ENCODE peak calls at places on chromosomes 13 and 19, in six cellular contexts. N, O, Z, B, A and F are unnamed samples.

GRCh38 chr19:18517606-18518005 is 4.3 kb downstream of the ELL start:
- DNase-seq in N (no peak), O (no peak), A (no peak), B (no peak), Z (no peak), F (no peak)

GRCh38 chr19:12202250-12202649 is 39.4 kb downstream of the ZNF136 start:
- DNase-seq in A (no peak), B (peak), N (peak), Z (no peak), O (no peak), F (peak)

GRCh38 chr13:112058519-112058873 is 8.5 kb upstream of the SOX1 start:
- DNase-seq in B (no peak), N (no peak), Z (no peak), A (no peak), O (no peak), F (no peak)

GRCh38 chr19:12668937-12669271 is 2.3 kb downstream of the WDR83 start:
- DNase-seq in A (peak), B (no peak), N (peak), O (no peak), Z (no peak), F (no peak)

GRCh38 chr13:69474286-69474685 is 633.3 kb upstream of the ATXN8OS start:
- DNase-seq in N (no peak), B (no peak), Z (no peak), A (no peak), O (no peak), F (no peak)

GRCh38 chr13:24625870-24626419 is 54.3 kb upstream of the ATP12A start:
- DNase-seq in A (no peak), O (no peak), N (no peak), B (no peak), Z (no peak), F (no peak)

GRCh38 chr13:47484564-47484963 is 516.5 kb downstream of the SUCLA2 start:
- DNase-seq in B (no peak), A (no peak), O (no peak), N (peak), Z (no peak), F (no peak)

GRCh38 chr19:55189424-55189823 is 9.3 kb upstream of the SYT5 start:
- DNase-seq in Z (peak), B (peak), O (no peak), N (no peak), A (no peak), F (no peak)

GRCh38 chr13:44181938-44182337 is 191.7 kb upstream of the SERP2 start:
- DNase-seq in A (no peak), O (no peak), B (no peak), Z (no peak), N (no peak), F (no peak)

GRCh38 chr13:61777281-61777680 is 361.6 kb upstream of the PCDH20 start:
- DNase-seq in N (no peak), Z (no peak), A (no peak), B (no peak), O (no peak), F (no peak)

GRCh38 chr19:34214040-34214439 is 40.3 kb upstream of the GARRE1 start:
- DNase-seq in N (no peak), Z (no peak), A (no peak), B (no peak), O (no peak), F (no peak)

GRCh38 chr13:24194447-24194846 is 33.9 kb downstream of the SPATA13 start:
- DNase-seq in A (no peak), Z (no peak), N (no peak), O (no peak), B (no peak), F (no peak)

GRCh38 chr13:30713133-30713532 is 22.2 kb upstream of the ALOX5AP start:
- DNase-seq in B (no peak), N (no peak), O (no peak), A (no peak), Z (no peak), F (no peak)

GRCh38 chr19:40584007-40584406 is 7.3 kb downstream of the SHKBP1 start:
- DNase-seq in A (no peak), N (no peak), B (no peak), O (no peak), Z (no peak), F (no peak)

GRCh38 chr13:107203146-107203847 is 635.4 kb upstream of the ARGLU1 start:
- DNase-seq in A (peak), N (peak), Z (no peak), B (peak), O (no peak), F (peak)

GRCh38 chr19:48635966-48636858 is 967 bp downstream of the DBP start:
- DNase-seq in A (no peak), O (no peak), B (no peak), N (no peak), Z (no peak), F (no peak)

DNA sequence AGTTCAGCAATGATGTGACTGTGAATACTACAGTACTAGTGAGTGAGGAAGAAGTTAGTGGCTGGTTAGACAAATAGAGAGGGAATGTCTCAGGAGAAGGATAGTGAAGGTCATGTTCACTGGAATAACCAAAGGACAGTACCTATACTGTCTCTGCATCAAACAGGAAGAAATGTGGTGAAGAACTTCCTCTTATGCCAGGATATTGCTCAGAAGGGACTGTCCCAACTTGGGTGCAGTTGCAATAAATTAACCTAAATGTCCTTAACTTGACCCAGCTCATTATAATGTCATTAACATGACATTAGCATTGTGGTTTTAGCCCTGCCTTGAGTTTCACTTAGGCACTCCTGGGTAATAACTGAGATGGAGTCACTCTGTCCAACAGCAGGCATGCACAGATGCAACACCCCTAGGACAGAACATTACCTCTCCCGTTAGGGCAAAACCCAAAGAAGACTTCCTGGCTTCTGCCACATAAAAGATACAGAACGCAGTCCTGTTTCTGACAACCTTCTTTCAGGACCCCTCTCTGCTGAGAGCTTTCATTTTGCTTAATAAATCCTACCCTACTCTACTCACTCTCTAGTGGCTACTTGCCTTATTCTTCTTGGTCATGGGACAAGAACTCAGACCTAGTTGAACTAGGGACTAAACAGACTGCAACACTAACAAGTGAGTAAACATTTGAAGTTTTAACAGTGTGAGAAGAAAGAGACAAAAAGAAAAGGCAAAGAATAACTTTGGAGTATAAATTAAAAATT is 1591.6 kb upstream of the MIR17HG start:
- DNase-seq in B (no peak), A (no peak), Z (no peak), N (no peak), O (no peak), F (no peak)
- TF ChIP-seq YY1 in B (no peak), A (no peak), Z (no peak), N (no peak), O (no peak), F (no peak)

GRCh38 chr19:7928741-7929701 is 3.1 kb upstream of the CTXN1 start:
- DNase-seq in O (no peak), N (peak), A (peak), B (no peak), Z (no peak), F (no peak)
- H3K9ac ChIP-seq in O (no peak), N (no peak), A (peak), B (no peak), Z (peak), F (peak)

GRCh38 chr19:16325161-16325527 is 518 bp downstream of the KLF2 start:
- DNase-seq in O (no peak), N (no peak), A (peak), B (no peak), Z (no peak), F (no peak)
- TF ChIP-seq ZNF274 in O (no peak), N (no peak), A (no peak), B (no peak), Z (no peak), F (no peak)

DNA sequence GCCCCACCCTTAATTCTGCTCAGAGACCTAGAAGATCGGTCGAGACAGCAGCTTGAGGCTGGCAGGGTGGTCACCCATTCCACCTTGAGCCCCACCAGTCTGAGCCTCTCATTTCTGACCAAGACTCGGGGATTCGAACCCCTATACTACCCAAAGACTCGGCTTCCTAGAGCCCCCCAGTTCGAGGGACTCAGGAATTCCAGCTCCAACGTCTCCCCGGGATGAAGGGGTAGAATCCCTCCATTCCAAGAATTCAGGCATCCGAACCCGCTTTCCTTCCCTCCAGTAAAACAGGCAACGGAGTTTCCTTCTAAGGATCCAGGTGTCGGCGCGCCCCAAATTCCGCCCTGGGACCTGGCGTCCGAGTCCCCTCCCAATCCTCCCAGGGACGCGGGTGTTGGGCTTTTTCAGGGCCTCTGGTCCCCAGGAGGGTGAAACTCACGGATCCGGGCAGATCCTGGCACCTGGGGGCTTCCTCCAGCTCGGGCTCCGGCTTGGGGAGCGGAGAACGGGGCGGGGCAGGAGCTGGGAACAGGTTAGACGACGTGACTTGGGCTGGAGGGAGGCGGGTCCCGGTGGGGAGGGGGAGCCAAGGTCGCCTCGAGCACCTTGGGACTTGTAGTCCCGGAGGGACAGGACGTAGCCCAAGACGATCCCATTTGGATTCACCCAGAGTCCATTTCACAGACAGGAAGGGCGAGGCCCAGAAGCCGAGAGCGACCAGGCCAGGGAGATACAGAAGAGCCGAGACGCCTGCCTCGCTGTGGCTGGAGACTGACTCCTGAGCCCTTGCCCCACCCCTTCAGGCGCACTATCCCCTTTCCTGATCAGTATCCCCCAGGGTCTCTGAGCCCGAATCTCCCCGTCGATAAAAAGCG is at the start of gene PPP1R13L:
- DNase-seq in B (no peak), A (peak), O (peak), N (peak), Z (peak), F (no peak)
- TF ChIP-seq YY1 in B (no peak), A (no peak), O (no peak), N (peak), Z (no peak), F (no peak)

GRCh38 chr19:2952953-2953481 is 8.2 kb upstream of the ZNF77 start:
- DNase-seq in B (no peak), Z (no peak), O (no peak), A (no peak), N (peak), F (no peak)
- H3K9ac ChIP-seq in B (no peak), Z (no peak), O (no peak), A (no peak), N (peak), F (no peak)

GRCh38 chr13:50762969-50763568 is 80.4 kb downstream of the DLEU7 start:
- DNase-seq in N (no peak), O (no peak), B (no peak), Z (no peak), A (no peak), F (no peak)

GRCh38 chr13:50760751-50761150 is 82.7 kb downstream of the DLEU7 start:
- DNase-seq in O (no peak), A (no peak), N (no peak), Z (no peak), B (no peak), F (no peak)

GRCh38 chr13:50761406-50761805 is 82.1 kb downstream of the DLEU7 start:
- DNase-seq in O (no peak), A (no peak), B (no peak), Z (no peak), N (no peak), F (no peak)

GRCh38 chr13:50766043-50766442 is 77.4 kb downstream of the DLEU7 start:
- DNase-seq in O (no peak), Z (no peak), B (no peak), N (no peak), A (no peak), F (no peak)
- TF ChIP-seq ZNF274 in O (no peak), Z (no peak), B (no peak), N (no peak), A (no peak), F (no peak)

DNA sequence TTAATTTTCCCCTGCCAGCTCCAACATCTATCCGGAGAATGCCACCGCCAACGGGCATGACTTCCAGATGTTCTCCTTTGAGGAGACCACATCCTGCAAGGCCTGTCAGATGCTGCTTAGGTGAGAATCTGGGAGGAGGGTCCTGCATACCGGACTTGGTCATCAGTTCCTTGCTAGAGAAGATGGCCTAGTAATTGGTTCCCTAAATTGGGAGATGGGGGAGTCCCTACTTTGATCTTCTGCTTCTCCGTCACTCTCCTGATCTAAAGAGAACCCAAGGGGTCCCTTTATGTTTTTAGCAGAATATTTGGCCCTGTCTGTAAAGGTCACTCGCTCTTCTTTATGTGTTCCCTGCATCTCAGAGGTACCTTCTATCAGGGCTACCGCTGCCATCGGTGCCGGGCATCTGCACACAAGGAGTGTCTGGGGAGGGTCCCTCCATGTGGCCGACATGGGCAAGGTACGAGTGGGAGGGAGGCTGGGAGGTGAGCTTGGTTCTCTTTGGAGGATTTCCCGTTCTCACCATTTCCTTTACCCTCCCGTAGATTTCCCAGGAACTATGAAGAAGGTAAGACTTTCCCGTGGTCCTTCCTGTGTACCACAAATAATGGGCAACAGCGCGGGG is 54.1 kb upstream of the ADGRE1 start:
- DNase-seq in Z (no peak), N (no peak), O (no peak), A (no peak), B (no peak), F (no peak)
- TF ChIP-seq YY1 in Z (no peak), N (no peak), O (no peak), A (no peak), B (no peak), F (no peak)

GRCh38 chr13:113758651-113759524 is at the start of gene TMEM255B:
- DNase-seq in Z (peak), B (no peak), A (peak), O (no peak), N (no peak), F (peak)
- H3K9ac ChIP-seq in Z (peak), B (peak), A (peak), O (peak), N (peak), F (peak)

GRCh38 chr13:88142653-88143052 is 471.5 kb downstream of the SLITRK5 start:
- DNase-seq in N (no peak), O (no peak), B (no peak), Z (no peak), A (no peak), F (no peak)

GRCh38 chr13:88144580-88144979 is 473.4 kb downstream of the SLITRK5 start:
- DNase-seq in A (no peak), N (no peak), O (no peak), Z (no peak), B (no peak), F (no peak)
- TF ChIP-seq ZNF274 in A (no peak), N (no peak), O (no peak), Z (no peak), B (no peak), F (no peak)

DNA sequence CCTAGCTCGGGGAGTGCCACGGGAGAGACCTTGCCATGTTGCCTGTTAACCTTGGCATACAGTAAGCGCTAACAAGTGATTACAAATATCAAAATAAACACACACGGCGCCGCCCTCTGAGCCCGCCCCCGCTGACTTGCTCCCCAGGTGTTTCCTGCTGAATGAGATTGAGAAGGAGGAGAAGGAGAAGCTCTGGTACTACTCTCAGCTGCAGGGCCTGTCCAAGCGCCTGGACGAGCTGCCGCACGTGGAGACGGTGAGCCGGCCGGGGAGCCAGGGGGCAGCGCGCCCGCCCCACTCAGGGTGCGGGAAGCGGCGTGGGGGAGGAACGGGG is 5.0 kb downstream of the APC2 start:
- DNase-seq in Z (no peak), O (no peak), A (no peak), B (no peak), N (no peak), F (no peak)
- TF ChIP-seq YY1 in Z (no peak), O (no peak), A (no peak), B (no peak), N (no peak), F (no peak)